ENCODE peak calls at places on chromosomes 3 and 15, in five cellular contexts. R, C, I, K and E are unnamed samples.

GRCh38 chr3:160771811-160772459 is 15.9 kb downstream of the PPM1L start:
- DNase-seq in R (no peak), C (no peak), I (no peak), K (no peak), E (no peak)

GRCh38 chr15:70555713-70556112 is 207.6 kb downstream of the UACA start:
- DNase-seq in R (no peak), C (peak; percentile 10), I (no peak), K (no peak), E (no peak)

GRCh38 chr15:62994439-62994838 is 48.1 kb upstream of the TPM1 start:
- DNase-seq in R (no peak), C (no peak), I (no peak), K (no peak), E (no peak)

GRCh38 chr3:99544819-99545281 is 93.5 kb upstream of the COL8A1 start:
- DNase-seq in R (no peak), C (no peak), I (no peak), K (no peak), E (no peak)

GRCh38 chr3:126556637-126557414 is 1.9 kb downstream of the C3orf22 start:
- DNase-seq in R (no peak), C (peak; percentile 1), I (peak; percentile 6), K (no peak), E (no peak)

GRCh38 chr3:129002573-129003569 is 1.8 kb downstream of the EFCC1 start:
- DNase-seq in R (no peak), C (no peak), I (no peak), K (no peak), E (no peak)

GRCh38 chr15:39851505-39852082 is 68.5 kb downstream of the GPR176 start:
- DNase-seq in R (no peak), C (no peak), I (no peak), K (no peak), E (no peak)

GRCh38 chr3:4492240-4493007 is 724 bp upstream of the ITPR1 start:
- DNase-seq in R (no peak), C (peak; percentile 52), I (peak; percentile 56), K (peak; percentile 46), E (peak; percentile 29)

GRCh38 chr3:197397812-197398211 is 99.4 kb upstream of the DLG1 start:
- DNase-seq in R (no peak), C (no peak), I (no peak), K (no peak), E (no peak)

GRCh38 chr3:29012011-29012410 is 268.9 kb upstream of the RBMS3 start:
- DNase-seq in R (no peak), C (no peak), I (no peak), K (no peak), E (no peak)